ENCODE peak calls at places on chromosomes 5 and 9, in five cellular contexts. One of them, this sample, is unnamed.

GRCh38 chr9:116147821-116148220 is 5.8 kb upstream of the PAPPA start:
- DNase-seq in left ventricle myocardium inferior: no peak
- DNase-seq in ovary: no peak
- DNase-seq in AG04450: no peak
- DNase-seq in mammary epithelial cell: no peak
- DNase-seq in this sample: no peak

GRCh38 chr5:24918676-24919075 is 273.9 kb upstream of the CDH10 start:
- DNase-seq in left ventricle myocardium inferior: no peak
- DNase-seq in ovary: no peak
- DNase-seq in AG04450: no peak
- DNase-seq in mammary epithelial cell: no peak
- DNase-seq in this sample: no peak

GRCh38 chr5:124655943-124656459 is 90.4 kb downstream of the ZNF608 start:
- DNase-seq in left ventricle myocardium inferior: no peak
- DNase-seq in ovary: no peak
- DNase-seq in AG04450: peak; percentile 56
- DNase-seq in mammary epithelial cell: peak; percentile 88
- DNase-seq in this sample: peak; percentile 81

GRCh38 chr5:168238422-168238821 is 53.0 kb upstream of the WWC1 start:
- DNase-seq in left ventricle myocardium inferior: no peak
- DNase-seq in ovary: no peak
- DNase-seq in AG04450: no peak
- DNase-seq in mammary epithelial cell: no peak
- DNase-seq in this sample: peak; percentile 25

GRCh38 chr5:24633705-24634325 is 11.0 kb downstream of the CDH10 start:
- DNase-seq in left ventricle myocardium inferior: no peak
- DNase-seq in ovary: no peak
- DNase-seq in AG04450: no peak
- DNase-seq in mammary epithelial cell: peak; percentile 8
- DNase-seq in this sample: no peak

GRCh38 chr5:171989276-171989675 is 17.2 kb downstream of the FBXW11 start:
- DNase-seq in left ventricle myocardium inferior: no peak
- DNase-seq in ovary: no peak
- DNase-seq in AG04450: no peak
- DNase-seq in mammary epithelial cell: peak; percentile 81
- DNase-seq in this sample: no peak

GRCh38 chr5:149584106-149584505 is 2.8 kb downstream of the ARHGEF37 start:
- DNase-seq in left ventricle myocardium inferior: no peak
- DNase-seq in ovary: no peak
- DNase-seq in AG04450: no peak
- DNase-seq in mammary epithelial cell: no peak
- DNase-seq in this sample: no peak

GRCh38 chr5:33855396-33855795 is 36.4 kb downstream of the ADAMTS12 start:
- DNase-seq in left ventricle myocardium inferior: no peak
- DNase-seq in ovary: no peak
- DNase-seq in AG04450: no peak
- DNase-seq in mammary epithelial cell: peak; percentile 47
- DNase-seq in this sample: no peak

GRCh38 chr5:158013939-158014338 is 155.0 kb upstream of the CLINT1 start:
- DNase-seq in left ventricle myocardium inferior: no peak
- DNase-seq in ovary: peak; percentile 32
- DNase-seq in AG04450: no peak
- DNase-seq in mammary epithelial cell: peak; percentile 21
- DNase-seq in this sample: no peak

GRCh38 chr5:54093861-54094260 is 216.5 kb downstream of the ARL15 start:
- DNase-seq in left ventricle myocardium inferior: no peak
- DNase-seq in ovary: no peak
- DNase-seq in AG04450: no peak
- DNase-seq in mammary epithelial cell: no peak
- DNase-seq in this sample: no peak

GRCh38 chr9:14186096-14186495 is 127.8 kb downstream of the NFIB start:
- DNase-seq in left ventricle myocardium inferior: no peak
- DNase-seq in ovary: no peak
- DNase-seq in AG04450: no peak
- DNase-seq in mammary epithelial cell: peak; percentile 50
- DNase-seq in this sample: no peak

GRCh38 chr9:7055201-7055903 is 297.6 kb downstream of the KDM4C start:
- DNase-seq in left ventricle myocardium inferior: no peak
- DNase-seq in ovary: no peak
- DNase-seq in AG04450: no peak
- DNase-seq in mammary epithelial cell: no peak
- DNase-seq in this sample: no peak

GRCh38 chr9:11558043-11558442 is 945.2 kb upstream of the PTPRD start:
- DNase-seq in left ventricle myocardium inferior: no peak
- DNase-seq in ovary: no peak
- DNase-seq in AG04450: no peak
- DNase-seq in mammary epithelial cell: no peak
- DNase-seq in this sample: no peak

GRCh38 chr5:151719228-151719861 is 32.6 kb upstream of the SPARC start:
- DNase-seq in left ventricle myocardium inferior: no peak
- DNase-seq in ovary: no peak
- DNase-seq in AG04450: no peak
- DNase-seq in mammary epithelial cell: no peak
- DNase-seq in this sample: peak; percentile 45

GRCh38 chr5:86442036-86442435 is 175.7 kb upstream of the COX7C start:
- DNase-seq in left ventricle myocardium inferior: no peak
- DNase-seq in ovary: no peak
- DNase-seq in AG04450: no peak
- DNase-seq in mammary epithelial cell: no peak
- DNase-seq in this sample: no peak

GRCh38 chr9:92650296-92650695 is 19.6 kb downstream of the IPPK start:
- DNase-seq in left ventricle myocardium inferior: no peak
- DNase-seq in ovary: peak; percentile 18
- DNase-seq in AG04450: no peak
- DNase-seq in mammary epithelial cell: no peak
- DNase-seq in this sample: no peak

GRCh38 chr9:117355542-117355941 is 59.3 kb downstream of the ASTN2 start:
- DNase-seq in left ventricle myocardium inferior: no peak
- DNase-seq in ovary: no peak
- DNase-seq in AG04450: no peak
- DNase-seq in mammary epithelial cell: no peak
- DNase-seq in this sample: no peak

GRCh38 chr5:169629847-169630548 is 7.1 kb upstream of the DOCK2 start:
- DNase-seq in left ventricle myocardium inferior: no peak
- DNase-seq in ovary: no peak
- DNase-seq in AG04450: peak; percentile 46
- DNase-seq in mammary epithelial cell: peak; percentile 29
- DNase-seq in this sample: no peak

GRCh38 chr5:6632324-6632930 is 417 bp downstream of the NSUN2 start:
- DNase-seq in left ventricle myocardium inferior: no peak
- DNase-seq in ovary: no peak
- DNase-seq in AG04450: no peak
- DNase-seq in mammary epithelial cell: no peak
- DNase-seq in this sample: no peak

GRCh38 chr5:149878371-149878770 is 66.2 kb downstream of the PDE6A start:
- DNase-seq in left ventricle myocardium inferior: no peak
- DNase-seq in ovary: no peak
- DNase-seq in AG04450: no peak
- DNase-seq in mammary epithelial cell: no peak
- DNase-seq in this sample: peak; percentile 75

GRCh38 chr9:127955294-127956015 is 17.8 kb upstream of the DPM2 start:
- DNase-seq in left ventricle myocardium inferior: peak; percentile 54
- DNase-seq in ovary: no peak
- DNase-seq in AG04450: no peak
- DNase-seq in mammary epithelial cell: peak; percentile 84
- DNase-seq in this sample: peak; percentile 96

GRCh38 chr5:136901-137300 is 44.9 kb downstream of the PLEKHG4B start:
- DNase-seq in left ventricle myocardium inferior: no peak
- DNase-seq in ovary: no peak
- DNase-seq in AG04450: no peak
- DNase-seq in mammary epithelial cell: no peak
- DNase-seq in this sample: no peak

GRCh38 chr9:131423171-131423581 is 29.3 kb downstream of the PRRC2B start:
- DNase-seq in left ventricle myocardium inferior: peak; percentile 64
- DNase-seq in ovary: peak; percentile 62
- DNase-seq in AG04450: peak; percentile 71
- DNase-seq in mammary epithelial cell: peak; percentile 97
- DNase-seq in this sample: peak; percentile 58

GRCh38 chr9:7216004-7216821 is 458.4 kb downstream of the KDM4C start:
- DNase-seq in left ventricle myocardium inferior: no peak
- DNase-seq in ovary: no peak
- DNase-seq in AG04450: no peak
- DNase-seq in mammary epithelial cell: peak; percentile 93
- DNase-seq in this sample: no peak

GRCh38 chr5:8135742-8136141 is 266.8 kb downstream of the MTRR start:
- DNase-seq in left ventricle myocardium inferior: no peak
- DNase-seq in ovary: no peak
- DNase-seq in AG04450: no peak
- DNase-seq in mammary epithelial cell: no peak
- DNase-seq in this sample: no peak

GRCh38 chr5:111855356-111855755 is 98.4 kb upstream of the NREP start:
- DNase-seq in left ventricle myocardium inferior: no peak
- DNase-seq in ovary: no peak
- DNase-seq in AG04450: no peak
- DNase-seq in mammary epithelial cell: no peak
- DNase-seq in this sample: no peak

GRCh38 chr5:56480305-56481146 is 247.4 kb upstream of the ANKRD55 start:
- DNase-seq in left ventricle myocardium inferior: peak; percentile 71
- DNase-seq in ovary: peak; percentile 81
- DNase-seq in AG04450: no peak
- DNase-seq in mammary epithelial cell: peak; percentile 65
- DNase-seq in this sample: peak; percentile 40

DNA sequence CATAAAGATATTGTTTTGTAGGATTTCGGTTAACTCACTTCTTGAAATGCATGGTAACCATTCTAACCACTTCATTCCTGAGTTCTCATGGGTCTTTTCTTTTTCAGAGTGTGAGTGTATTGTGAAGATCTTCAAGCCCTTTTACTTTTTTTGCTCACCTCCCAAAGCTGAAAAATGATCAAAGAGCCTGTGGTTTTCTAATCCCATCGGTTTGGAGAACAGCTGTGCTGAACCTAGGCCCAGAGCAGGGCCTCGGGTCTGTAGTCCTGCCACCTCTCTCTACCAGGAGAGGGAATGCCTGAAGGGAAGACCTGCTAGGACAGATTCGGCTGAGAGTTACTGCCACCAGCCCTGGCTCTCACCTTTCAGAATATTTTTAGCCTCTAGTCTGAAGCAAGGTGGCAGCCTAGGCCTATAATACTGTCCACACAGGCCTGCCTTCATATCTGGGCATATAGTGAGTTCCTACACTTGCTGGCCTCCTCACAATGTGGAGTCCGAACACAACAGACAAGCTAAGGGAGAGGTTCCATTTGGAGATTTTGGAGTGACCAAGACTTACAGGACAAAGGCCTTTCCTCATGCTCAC is 13.8 kb downstream of the RGMB start:
- DNase-seq in left ventricle myocardium inferior: no peak
- DNase-seq in ovary: no peak
- DNase-seq in AG04450: no peak
- DNase-seq in mammary epithelial cell: no peak
- DNase-seq in this sample: no peak
- TF ChIP-seq CTCF in left ventricle myocardium inferior: peak; percentile 20
- TF ChIP-seq CTCF in ovary: no peak
- TF ChIP-seq CTCF in AG04450: no peak
- TF ChIP-seq CTCF in mammary epithelial cell: no peak
- TF ChIP-seq CTCF in this sample: no peak

GRCh38 chr5:76545184-76545583 is 78.0 kb downstream of the F2RL2 start:
- DNase-seq in left ventricle myocardium inferior: no peak
- DNase-seq in ovary: no peak
- DNase-seq in AG04450: no peak
- DNase-seq in mammary epithelial cell: no peak
- DNase-seq in this sample: peak; percentile 39
- TF ChIP-seq CTCF in left ventricle myocardium inferior: no peak
- TF ChIP-seq CTCF in ovary: no peak
- TF ChIP-seq CTCF in AG04450: no peak
- TF ChIP-seq CTCF in mammary epithelial cell: no peak
- TF ChIP-seq CTCF in this sample: no peak

GRCh38 chr5:73498057-73498992 is at the start of gene BTF3:
- DNase-seq in left ventricle myocardium inferior: peak; percentile 95
- DNase-seq in ovary: peak; percentile 93
- DNase-seq in AG04450: peak; percentile 92
- DNase-seq in mammary epithelial cell: peak; percentile 96
- DNase-seq in this sample: peak; percentile 98
- TF ChIP-seq CTCF in left ventricle myocardium inferior: no peak
- TF ChIP-seq CTCF in ovary: no peak
- TF ChIP-seq CTCF in AG04450: no peak
- TF ChIP-seq CTCF in mammary epithelial cell: no peak
- TF ChIP-seq CTCF in this sample: no peak

GRCh38 chr5:72556351-72557146 is 49.3 kb upstream of the ZNF366 start:
- DNase-seq in left ventricle myocardium inferior: peak; percentile 54
- DNase-seq in ovary: peak; percentile 67
- DNase-seq in AG04450: no peak
- DNase-seq in mammary epithelial cell: no peak
- DNase-seq in this sample: peak; percentile 45
- TF ChIP-seq CTCF in left ventricle myocardium inferior: no peak
- TF ChIP-seq CTCF in ovary: no peak
- TF ChIP-seq CTCF in AG04450: peak; percentile 19
- TF ChIP-seq CTCF in mammary epithelial cell: no peak
- TF ChIP-seq CTCF in this sample: no peak

DNA sequence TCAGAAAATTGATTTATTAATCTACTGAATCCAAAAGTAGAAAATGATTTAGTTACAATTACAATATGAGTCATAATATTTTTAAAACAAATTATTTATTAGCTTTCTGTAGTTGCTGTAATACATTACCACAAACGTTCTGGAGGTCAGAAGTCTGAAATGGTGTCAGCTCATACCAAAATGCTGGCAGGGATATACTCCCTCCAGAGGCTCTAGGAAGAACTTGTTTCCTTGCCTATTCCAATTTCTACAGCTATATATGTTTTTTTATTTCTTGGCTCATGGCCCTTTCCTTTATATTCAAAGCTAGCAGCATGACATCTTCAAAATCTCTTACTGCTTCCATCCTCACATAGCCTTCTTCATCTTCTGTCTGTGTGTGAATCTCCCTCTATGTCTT is 667.9 kb upstream of the ITGA1 start:
- DNase-seq in left ventricle myocardium inferior: no peak
- DNase-seq in ovary: no peak
- DNase-seq in AG04450: no peak
- DNase-seq in mammary epithelial cell: no peak
- DNase-seq in this sample: no peak
- TF ChIP-seq CTCF in left ventricle myocardium inferior: no peak
- TF ChIP-seq CTCF in ovary: no peak
- TF ChIP-seq CTCF in AG04450: no peak
- TF ChIP-seq CTCF in mammary epithelial cell: no peak
- TF ChIP-seq CTCF in this sample: no peak

This sample was measured in colonic mucosa.